ENCODE peak calls at places on chromosome 20, in nine cellular contexts. One of them, this sample, is unnamed.

GRCh38 chr20:45701104-45701503 is 734 bp upstream of the WFDC13 start:
- DNase-seq in AG10803: no peak
- DNase-seq in foreskin fibroblast: no peak
- DNase-seq in mammary epithelial cell: no peak
- DNase-seq in cardiac muscle cell: no peak
- DNase-seq in A549: no peak
- DNase-seq in astrocyte: no peak
- DNase-seq in psoas muscle: no peak
- DNase-seq in astrocyte of the spinal cord: no peak
- DNase-seq in this sample: no peak

GRCh38 chr20:56788671-56789610 is 159.8 kb downstream of the TFAP2C start:
- DNase-seq in AG10803: peak
- DNase-seq in foreskin fibroblast: peak
- DNase-seq in mammary epithelial cell: peak
- DNase-seq in cardiac muscle cell: no peak
- DNase-seq in A549: no peak
- DNase-seq in astrocyte: no peak
- DNase-seq in psoas muscle: no peak
- DNase-seq in astrocyte of the spinal cord: peak
- DNase-seq in this sample: peak

GRCh38 chr20:20457392-20458126 is 89.7 kb downstream of the INSM1 start:
- DNase-seq in AG10803: no peak
- DNase-seq in foreskin fibroblast: peak
- DNase-seq in mammary epithelial cell: no peak
- DNase-seq in cardiac muscle cell: no peak
- DNase-seq in A549: no peak
- DNase-seq in astrocyte: peak
- DNase-seq in psoas muscle: no peak
- DNase-seq in astrocyte of the spinal cord: peak
- DNase-seq in this sample: peak

GRCh38 chr20:4697189-4697873 is 24.4 kb upstream of the PRND start:
- DNase-seq in AG10803: no peak
- DNase-seq in foreskin fibroblast: no peak
- DNase-seq in mammary epithelial cell: no peak
- DNase-seq in cardiac muscle cell: no peak
- DNase-seq in A549: no peak
- DNase-seq in astrocyte: no peak
- DNase-seq in psoas muscle: no peak
- DNase-seq in astrocyte of the spinal cord: peak
- DNase-seq in this sample: no peak

GRCh38 chr20:57381596-57382503 is 9.3 kb upstream of the RBM38 start:
- DNase-seq in AG10803: peak
- DNase-seq in foreskin fibroblast: peak
- DNase-seq in mammary epithelial cell: peak
- DNase-seq in cardiac muscle cell: peak
- DNase-seq in A549: peak
- DNase-seq in astrocyte: peak
- DNase-seq in psoas muscle: peak
- DNase-seq in astrocyte of the spinal cord: peak
- DNase-seq in this sample: peak

GRCh38 chr20:50916257-50916656 is 15.0 kb downstream of the ADNP start:
- DNase-seq in AG10803: no peak
- DNase-seq in foreskin fibroblast: peak
- DNase-seq in mammary epithelial cell: peak
- DNase-seq in cardiac muscle cell: peak
- DNase-seq in A549: no peak
- DNase-seq in astrocyte: peak
- DNase-seq in psoas muscle: no peak
- DNase-seq in astrocyte of the spinal cord: no peak
- DNase-seq in this sample: peak

GRCh38 chr20:20897922-20898321 is 185.5 kb upstream of the RALGAPA2 start:
- DNase-seq in AG10803: no peak
- DNase-seq in foreskin fibroblast: no peak
- DNase-seq in mammary epithelial cell: no peak
- DNase-seq in cardiac muscle cell: no peak
- DNase-seq in A549: no peak
- DNase-seq in astrocyte: no peak
- DNase-seq in psoas muscle: no peak
- DNase-seq in astrocyte of the spinal cord: no peak
- DNase-seq in this sample: no peak

GRCh38 chr20:5128886-5129285 is 2.1 kb downstream of the CDS2 start:
- DNase-seq in AG10803: no peak
- DNase-seq in foreskin fibroblast: no peak
- DNase-seq in mammary epithelial cell: no peak
- DNase-seq in cardiac muscle cell: peak
- DNase-seq in A549: no peak
- DNase-seq in astrocyte: no peak
- DNase-seq in psoas muscle: no peak
- DNase-seq in astrocyte of the spinal cord: no peak
- DNase-seq in this sample: no peak

GRCh38 chr20:760751-761417 is 7.4 kb downstream of the SLC52A3 start:
- DNase-seq in AG10803: no peak
- DNase-seq in foreskin fibroblast: peak
- DNase-seq in mammary epithelial cell: no peak
- DNase-seq in cardiac muscle cell: peak
- DNase-seq in A549: peak
- DNase-seq in astrocyte: no peak
- DNase-seq in psoas muscle: no peak
- DNase-seq in astrocyte of the spinal cord: no peak
- DNase-seq in this sample: peak

GRCh38 chr20:60359010-60359409 is 400.8 kb downstream of the CDH26 start:
- DNase-seq in AG10803: no peak
- DNase-seq in foreskin fibroblast: no peak
- DNase-seq in mammary epithelial cell: no peak
- DNase-seq in cardiac muscle cell: no peak
- DNase-seq in A549: no peak
- DNase-seq in astrocyte: no peak
- DNase-seq in psoas muscle: no peak
- DNase-seq in astrocyte of the spinal cord: no peak
- DNase-seq in this sample: no peak

GRCh38 chr20:24962182-24962492 is 13.1 kb downstream of the CST7 start:
- DNase-seq in AG10803: no peak
- DNase-seq in foreskin fibroblast: no peak
- DNase-seq in mammary epithelial cell: no peak
- DNase-seq in cardiac muscle cell: no peak
- DNase-seq in A549: no peak
- DNase-seq in astrocyte: no peak
- DNase-seq in psoas muscle: no peak
- DNase-seq in astrocyte of the spinal cord: no peak
- DNase-seq in this sample: no peak

GRCh38 chr20:44494266-44494665 is 18.6 kb downstream of the TTPAL start:
- DNase-seq in AG10803: peak
- DNase-seq in foreskin fibroblast: peak
- DNase-seq in mammary epithelial cell: peak
- DNase-seq in cardiac muscle cell: no peak
- DNase-seq in A549: no peak
- DNase-seq in astrocyte: peak
- DNase-seq in psoas muscle: no peak
- DNase-seq in astrocyte of the spinal cord: peak
- DNase-seq in this sample: peak

GRCh38 chr20:54165014-54165413 is 8.8 kb downstream of the CYP24A1 start:
- DNase-seq in AG10803: no peak
- DNase-seq in foreskin fibroblast: no peak
- DNase-seq in mammary epithelial cell: no peak
- DNase-seq in cardiac muscle cell: no peak
- DNase-seq in A549: no peak
- DNase-seq in astrocyte: no peak
- DNase-seq in psoas muscle: no peak
- DNase-seq in astrocyte of the spinal cord: no peak
- DNase-seq in this sample: no peak

GRCh38 chr20:37902504-37903313 is at the start of gene VSTM2L:
- DNase-seq in AG10803: peak
- DNase-seq in foreskin fibroblast: peak
- DNase-seq in mammary epithelial cell: peak
- DNase-seq in cardiac muscle cell: peak
- DNase-seq in A549: peak
- DNase-seq in astrocyte: peak
- DNase-seq in psoas muscle: no peak
- DNase-seq in astrocyte of the spinal cord: peak
- DNase-seq in this sample: peak

GRCh38 chr20:17834804-17835203 is 133.8 kb downstream of the SNX5 start:
- DNase-seq in AG10803: no peak
- DNase-seq in foreskin fibroblast: no peak
- DNase-seq in mammary epithelial cell: no peak
- DNase-seq in cardiac muscle cell: no peak
- DNase-seq in A549: no peak
- DNase-seq in astrocyte: no peak
- DNase-seq in psoas muscle: no peak
- DNase-seq in astrocyte of the spinal cord: no peak
- DNase-seq in this sample: no peak

GRCh38 chr20:50136822-50137599 is 16.5 kb downstream of the PEDS1 start:
- DNase-seq in AG10803: no peak
- DNase-seq in foreskin fibroblast: peak
- DNase-seq in mammary epithelial cell: peak
- DNase-seq in cardiac muscle cell: no peak
- DNase-seq in A549: no peak
- DNase-seq in astrocyte: peak
- DNase-seq in psoas muscle: no peak
- DNase-seq in astrocyte of the spinal cord: no peak
- DNase-seq in this sample: peak

GRCh38 chr20:9506964-9507369 is 7.4 kb upstream of the LAMP5 start:
- DNase-seq in AG10803: no peak
- DNase-seq in foreskin fibroblast: peak
- DNase-seq in mammary epithelial cell: no peak
- DNase-seq in cardiac muscle cell: no peak
- DNase-seq in A549: no peak
- DNase-seq in astrocyte: no peak
- DNase-seq in psoas muscle: no peak
- DNase-seq in astrocyte of the spinal cord: no peak
- DNase-seq in this sample: no peak
- H3K4me3 ChIP-seq in AG10803: peak
- H3K4me3 ChIP-seq in foreskin fibroblast: no peak
- H3K4me3 ChIP-seq in mammary epithelial cell: no peak
- H3K4me3 ChIP-seq in cardiac muscle cell: no peak
- H3K4me3 ChIP-seq in A549: no peak
- H3K4me3 ChIP-seq in astrocyte: no peak
- H3K4me3 ChIP-seq in psoas muscle: peak
- H3K4me3 ChIP-seq in astrocyte of the spinal cord: no peak
- H3K4me3 ChIP-seq in this sample: no peak

GRCh38 chr20:30376767-30377658 is 880.5 kb upstream of the DEFB115 start:
- DNase-seq in AG10803: peak
- DNase-seq in foreskin fibroblast: peak
- DNase-seq in mammary epithelial cell: peak
- DNase-seq in cardiac muscle cell: peak
- DNase-seq in A549: peak
- DNase-seq in astrocyte: peak
- DNase-seq in psoas muscle: peak
- DNase-seq in astrocyte of the spinal cord: peak
- DNase-seq in this sample: peak
- TF ChIP-seq CTCF in AG10803: peak
- TF ChIP-seq CTCF in foreskin fibroblast: peak
- TF ChIP-seq CTCF in mammary epithelial cell: peak
- TF ChIP-seq CTCF in cardiac muscle cell: peak
- TF ChIP-seq CTCF in A549: peak
- TF ChIP-seq CTCF in astrocyte: no peak
- TF ChIP-seq CTCF in psoas muscle: peak
- TF ChIP-seq CTCF in astrocyte of the spinal cord: peak
- TF ChIP-seq CTCF in this sample: peak

DNA sequence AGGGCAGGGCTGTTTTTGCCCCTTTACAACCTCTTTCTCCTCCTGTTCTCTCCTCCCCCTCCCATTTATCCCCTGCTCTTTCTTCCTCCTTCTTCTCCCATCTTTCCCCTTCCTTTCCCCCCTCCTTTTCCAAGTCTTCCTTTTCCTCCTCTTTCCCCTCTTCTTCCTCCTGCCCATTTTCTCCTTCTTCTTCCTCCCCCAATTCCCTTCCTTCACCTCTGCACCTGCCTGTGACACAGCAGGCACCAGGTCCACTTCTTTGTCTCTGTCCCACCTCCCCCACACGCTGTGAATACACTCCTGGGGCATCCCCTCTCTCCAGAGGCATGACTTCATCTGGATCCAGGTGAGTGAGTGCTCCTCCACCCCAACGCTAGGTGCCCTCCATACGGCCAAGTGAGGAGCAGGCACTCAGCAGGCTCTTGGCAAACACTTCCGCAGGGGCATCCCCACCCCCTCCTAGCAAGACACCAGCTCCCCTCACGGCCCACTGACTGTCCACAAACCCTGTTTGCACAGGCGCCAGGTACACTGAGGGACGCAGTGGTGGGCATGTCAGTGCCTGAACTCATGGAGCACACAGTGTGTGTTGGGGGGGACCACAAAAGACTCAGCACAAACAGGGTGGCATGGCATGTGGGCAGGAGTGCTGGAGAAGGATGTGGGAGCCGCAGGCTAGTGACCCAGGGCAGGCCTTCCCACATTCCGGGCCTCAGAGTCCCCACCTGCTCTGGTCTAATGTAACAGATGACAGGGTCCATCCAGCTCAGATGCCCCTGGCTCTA is 10.7 kb upstream of the TLDC2 start:
- DNase-seq in AG10803: no peak
- DNase-seq in foreskin fibroblast: no peak
- DNase-seq in mammary epithelial cell: no peak
- DNase-seq in cardiac muscle cell: no peak
- DNase-seq in A549: no peak
- DNase-seq in astrocyte: no peak
- DNase-seq in psoas muscle: no peak
- DNase-seq in astrocyte of the spinal cord: no peak
- DNase-seq in this sample: no peak
- H3K4me3 ChIP-seq in AG10803: no peak
- H3K4me3 ChIP-seq in foreskin fibroblast: no peak
- H3K4me3 ChIP-seq in mammary epithelial cell: no peak
- H3K4me3 ChIP-seq in cardiac muscle cell: no peak
- H3K4me3 ChIP-seq in A549: peak
- H3K4me3 ChIP-seq in astrocyte: no peak
- H3K4me3 ChIP-seq in psoas muscle: no peak
- H3K4me3 ChIP-seq in astrocyte of the spinal cord: no peak
- H3K4me3 ChIP-seq in this sample: no peak

GRCh38 chr20:10404959-10405530 is 29.0 kb downstream of the MKKS start:
- DNase-seq in AG10803: no peak
- DNase-seq in foreskin fibroblast: no peak
- DNase-seq in mammary epithelial cell: no peak
- DNase-seq in cardiac muscle cell: no peak
- DNase-seq in A549: no peak
- DNase-seq in astrocyte: no peak
- DNase-seq in psoas muscle: no peak
- DNase-seq in astrocyte of the spinal cord: no peak
- DNase-seq in this sample: no peak

GRCh38 chr20:10408427-10408826 is 25.6 kb downstream of the MKKS start:
- DNase-seq in AG10803: no peak
- DNase-seq in foreskin fibroblast: no peak
- DNase-seq in mammary epithelial cell: no peak
- DNase-seq in cardiac muscle cell: no peak
- DNase-seq in A549: no peak
- DNase-seq in astrocyte: no peak
- DNase-seq in psoas muscle: no peak
- DNase-seq in astrocyte of the spinal cord: no peak
- DNase-seq in this sample: no peak

GRCh38 chr20:10398834-10399369 is 35.1 kb downstream of the MKKS start:
- DNase-seq in AG10803: no peak
- DNase-seq in foreskin fibroblast: no peak
- DNase-seq in mammary epithelial cell: no peak
- DNase-seq in cardiac muscle cell: peak
- DNase-seq in A549: no peak
- DNase-seq in astrocyte: no peak
- DNase-seq in psoas muscle: no peak
- DNase-seq in astrocyte of the spinal cord: no peak
- DNase-seq in this sample: no peak

GRCh38 chr20:10402938-10403593 is 31.0 kb downstream of the MKKS start:
- DNase-seq in AG10803: no peak
- DNase-seq in foreskin fibroblast: peak
- DNase-seq in mammary epithelial cell: no peak
- DNase-seq in cardiac muscle cell: no peak
- DNase-seq in A549: no peak
- DNase-seq in astrocyte: no peak
- DNase-seq in psoas muscle: no peak
- DNase-seq in astrocyte of the spinal cord: no peak
- DNase-seq in this sample: peak

GRCh38 chr20:10404023-10404628 is 29.9 kb downstream of the MKKS start:
- DNase-seq in AG10803: no peak
- DNase-seq in foreskin fibroblast: no peak
- DNase-seq in mammary epithelial cell: no peak
- DNase-seq in cardiac muscle cell: no peak
- DNase-seq in A549: no peak
- DNase-seq in astrocyte: no peak
- DNase-seq in psoas muscle: no peak
- DNase-seq in astrocyte of the spinal cord: no peak
- DNase-seq in this sample: no peak
- TF ChIP-seq CTCF in AG10803: no peak
- TF ChIP-seq CTCF in foreskin fibroblast: no peak
- TF ChIP-seq CTCF in mammary epithelial cell: no peak
- TF ChIP-seq CTCF in cardiac muscle cell: no peak
- TF ChIP-seq CTCF in A549: no peak
- TF ChIP-seq CTCF in astrocyte: no peak
- TF ChIP-seq CTCF in psoas muscle: no peak
- TF ChIP-seq CTCF in astrocyte of the spinal cord: no peak
- TF ChIP-seq CTCF in this sample: no peak